ENCODE peak calls at places on chromosome 7, in nine cellular contexts. One of them, this sample, is unnamed.

GRCh38 chr7:117272360-117272759 is 50.5 kb downstream of the WNT2 start:
- DNase-seq in fibroblast of lung: no peak
- DNase-seq in stimulated activated CD4-positive, alpha-beta T cell treated with anti-CD3 and anti-CD28 coated beads, TNF-alpha, amount 100 ng/mL, for 4 hours: no peak
- DNase-seq in heart right ventricle: no peak
- DNase-seq in gastrocnemius medialis: no peak
- DNase-seq in activated CD4-positive, alpha-beta T cell treated with anti-CD3 and anti-CD28 coated beads, Interleukin-2, amount 50 U/mL, for 4 hours: no peak
- DNase-seq in activated CD8-positive, alpha-beta memory T cell treated with anti-CD3 and anti-CD28 coated beads, Interleukin-2, amount 50 U/mL, for 48 hours: no peak
- DNase-seq in DMS 273 treated with DMSO at 0.1 percent for 48 hours: no peak
- DNase-seq in anterior cingulate cortex: no peak
- DNase-seq in this sample: no peak

GRCh38 chr7:116572036-116572435 is 47.2 kb downstream of the CAV1 start:
- DNase-seq in gastrocnemius medialis: no peak
- DNase-seq in fibroblast of lung: no peak
- DNase-seq in heart right ventricle: no peak
- DNase-seq in activated CD4-positive, alpha-beta T cell treated with anti-CD3 and anti-CD28 coated beads, Interleukin-2, amount 50 U/mL, for 4 hours: no peak
- DNase-seq in stimulated activated CD4-positive, alpha-beta T cell treated with anti-CD3 and anti-CD28 coated beads, TNF-alpha, amount 100 ng/mL, for 4 hours: no peak
- DNase-seq in activated CD8-positive, alpha-beta memory T cell treated with anti-CD3 and anti-CD28 coated beads, Interleukin-2, amount 50 U/mL, for 48 hours: no peak
- DNase-seq in DMS 273 treated with DMSO at 0.1 percent for 48 hours: no peak
- DNase-seq in anterior cingulate cortex: no peak
- DNase-seq in this sample: no peak

GRCh38 chr7:43888983-43889945 is 17.1 kb downstream of the URGCP start:
- DNase-seq in heart right ventricle: no peak
- DNase-seq in gastrocnemius medialis: no peak
- DNase-seq in activated CD8-positive, alpha-beta memory T cell treated with anti-CD3 and anti-CD28 coated beads, Interleukin-2, amount 50 U/mL, for 48 hours: no peak
- DNase-seq in activated CD4-positive, alpha-beta T cell treated with anti-CD3 and anti-CD28 coated beads, Interleukin-2, amount 50 U/mL, for 4 hours: no peak
- DNase-seq in DMS 273 treated with DMSO at 0.1 percent for 48 hours: no peak
- DNase-seq in anterior cingulate cortex: no peak
- DNase-seq in stimulated activated CD4-positive, alpha-beta T cell treated with anti-CD3 and anti-CD28 coated beads, TNF-alpha, amount 100 ng/mL, for 4 hours: no peak
- DNase-seq in fibroblast of lung: peak
- DNase-seq in this sample: no peak

GRCh38 chr7:80387634-80388033 is 124.2 kb downstream of the GNAT3 start:
- DNase-seq in heart right ventricle: no peak
- DNase-seq in DMS 273 treated with DMSO at 0.1 percent for 48 hours: no peak
- DNase-seq in activated CD8-positive, alpha-beta memory T cell treated with anti-CD3 and anti-CD28 coated beads, Interleukin-2, amount 50 U/mL, for 48 hours: no peak
- DNase-seq in anterior cingulate cortex: no peak
- DNase-seq in activated CD4-positive, alpha-beta T cell treated with anti-CD3 and anti-CD28 coated beads, Interleukin-2, amount 50 U/mL, for 4 hours: no peak
- DNase-seq in gastrocnemius medialis: no peak
- DNase-seq in fibroblast of lung: peak
- DNase-seq in stimulated activated CD4-positive, alpha-beta T cell treated with anti-CD3 and anti-CD28 coated beads, TNF-alpha, amount 100 ng/mL, for 4 hours: no peak
- DNase-seq in this sample: no peak

GRCh38 chr7:135320277-135320676 is 86.6 kb downstream of the STRA8 start:
- DNase-seq in heart right ventricle: peak
- DNase-seq in gastrocnemius medialis: peak
- DNase-seq in fibroblast of lung: peak
- DNase-seq in DMS 273 treated with DMSO at 0.1 percent for 48 hours: peak
- DNase-seq in anterior cingulate cortex: peak
- DNase-seq in activated CD4-positive, alpha-beta T cell treated with anti-CD3 and anti-CD28 coated beads, Interleukin-2, amount 50 U/mL, for 4 hours: no peak
- DNase-seq in stimulated activated CD4-positive, alpha-beta T cell treated with anti-CD3 and anti-CD28 coated beads, TNF-alpha, amount 100 ng/mL, for 4 hours: no peak
- DNase-seq in activated CD8-positive, alpha-beta memory T cell treated with anti-CD3 and anti-CD28 coated beads, Interleukin-2, amount 50 U/mL, for 48 hours: no peak
- DNase-seq in this sample: peak

GRCh38 chr7:256461-256940 is 33.5 kb upstream of the FOXL3 start:
- DNase-seq in stimulated activated CD4-positive, alpha-beta T cell treated with anti-CD3 and anti-CD28 coated beads, TNF-alpha, amount 100 ng/mL, for 4 hours: no peak
- DNase-seq in heart right ventricle: no peak
- DNase-seq in activated CD8-positive, alpha-beta memory T cell treated with anti-CD3 and anti-CD28 coated beads, Interleukin-2, amount 50 U/mL, for 48 hours: no peak
- DNase-seq in DMS 273 treated with DMSO at 0.1 percent for 48 hours: no peak
- DNase-seq in gastrocnemius medialis: no peak
- DNase-seq in fibroblast of lung: no peak
- DNase-seq in anterior cingulate cortex: no peak
- DNase-seq in activated CD4-positive, alpha-beta T cell treated with anti-CD3 and anti-CD28 coated beads, Interleukin-2, amount 50 U/mL, for 4 hours: no peak
- DNase-seq in this sample: no peak

GRCh38 chr7:96216373-96216772 is 105.5 kb downstream of the SLC25A13 start:
- DNase-seq in activated CD8-positive, alpha-beta memory T cell treated with anti-CD3 and anti-CD28 coated beads, Interleukin-2, amount 50 U/mL, for 48 hours: no peak
- DNase-seq in DMS 273 treated with DMSO at 0.1 percent for 48 hours: no peak
- DNase-seq in stimulated activated CD4-positive, alpha-beta T cell treated with anti-CD3 and anti-CD28 coated beads, TNF-alpha, amount 100 ng/mL, for 4 hours: no peak
- DNase-seq in activated CD4-positive, alpha-beta T cell treated with anti-CD3 and anti-CD28 coated beads, Interleukin-2, amount 50 U/mL, for 4 hours: no peak
- DNase-seq in heart right ventricle: no peak
- DNase-seq in anterior cingulate cortex: no peak
- DNase-seq in fibroblast of lung: no peak
- DNase-seq in gastrocnemius medialis: no peak
- DNase-seq in this sample: no peak

GRCh38 chr7:84949067-84949466 is 237.8 kb downstream of the SEMA3D start:
- DNase-seq in anterior cingulate cortex: no peak
- DNase-seq in gastrocnemius medialis: no peak
- DNase-seq in fibroblast of lung: peak
- DNase-seq in heart right ventricle: no peak
- DNase-seq in activated CD4-positive, alpha-beta T cell treated with anti-CD3 and anti-CD28 coated beads, Interleukin-2, amount 50 U/mL, for 4 hours: no peak
- DNase-seq in stimulated activated CD4-positive, alpha-beta T cell treated with anti-CD3 and anti-CD28 coated beads, TNF-alpha, amount 100 ng/mL, for 4 hours: no peak
- DNase-seq in DMS 273 treated with DMSO at 0.1 percent for 48 hours: no peak
- DNase-seq in activated CD8-positive, alpha-beta memory T cell treated with anti-CD3 and anti-CD28 coated beads, Interleukin-2, amount 50 U/mL, for 48 hours: no peak
- DNase-seq in this sample: peak

GRCh38 chr7:152462995-152463713 is 27.4 kb upstream of the KMT2C start:
- DNase-seq in heart right ventricle: no peak
- DNase-seq in stimulated activated CD4-positive, alpha-beta T cell treated with anti-CD3 and anti-CD28 coated beads, TNF-alpha, amount 100 ng/mL, for 4 hours: no peak
- DNase-seq in gastrocnemius medialis: no peak
- DNase-seq in DMS 273 treated with DMSO at 0.1 percent for 48 hours: peak
- DNase-seq in fibroblast of lung: peak
- DNase-seq in activated CD4-positive, alpha-beta T cell treated with anti-CD3 and anti-CD28 coated beads, Interleukin-2, amount 50 U/mL, for 4 hours: no peak
- DNase-seq in activated CD8-positive, alpha-beta memory T cell treated with anti-CD3 and anti-CD28 coated beads, Interleukin-2, amount 50 U/mL, for 48 hours: no peak
- DNase-seq in anterior cingulate cortex: no peak
- DNase-seq in this sample: no peak

GRCh38 chr7:115869811-115870210 is 160.8 kb downstream of the TFEC start:
- DNase-seq in heart right ventricle: no peak
- DNase-seq in activated CD4-positive, alpha-beta T cell treated with anti-CD3 and anti-CD28 coated beads, Interleukin-2, amount 50 U/mL, for 4 hours: no peak
- DNase-seq in anterior cingulate cortex: no peak
- DNase-seq in fibroblast of lung: peak
- DNase-seq in stimulated activated CD4-positive, alpha-beta T cell treated with anti-CD3 and anti-CD28 coated beads, TNF-alpha, amount 100 ng/mL, for 4 hours: no peak
- DNase-seq in DMS 273 treated with DMSO at 0.1 percent for 48 hours: no peak
- DNase-seq in gastrocnemius medialis: no peak
- DNase-seq in activated CD8-positive, alpha-beta memory T cell treated with anti-CD3 and anti-CD28 coated beads, Interleukin-2, amount 50 U/mL, for 48 hours: no peak
- DNase-seq in this sample: no peak

GRCh38 chr7:80018941-80019808 is 115.5 kb upstream of the GNAI1 start:
- DNase-seq in DMS 273 treated with DMSO at 0.1 percent for 48 hours: peak
- DNase-seq in activated CD4-positive, alpha-beta T cell treated with anti-CD3 and anti-CD28 coated beads, Interleukin-2, amount 50 U/mL, for 4 hours: no peak
- DNase-seq in activated CD8-positive, alpha-beta memory T cell treated with anti-CD3 and anti-CD28 coated beads, Interleukin-2, amount 50 U/mL, for 48 hours: peak
- DNase-seq in anterior cingulate cortex: no peak
- DNase-seq in fibroblast of lung: peak
- DNase-seq in stimulated activated CD4-positive, alpha-beta T cell treated with anti-CD3 and anti-CD28 coated beads, TNF-alpha, amount 100 ng/mL, for 4 hours: no peak
- DNase-seq in gastrocnemius medialis: no peak
- DNase-seq in heart right ventricle: no peak
- DNase-seq in this sample: peak

GRCh38 chr7:149872419-149873073 is 1.2 kb upstream of the ATP6V0E2 start:
- DNase-seq in activated CD4-positive, alpha-beta T cell treated with anti-CD3 and anti-CD28 coated beads, Interleukin-2, amount 50 U/mL, for 4 hours: no peak
- DNase-seq in heart right ventricle: peak
- DNase-seq in DMS 273 treated with DMSO at 0.1 percent for 48 hours: peak
- DNase-seq in stimulated activated CD4-positive, alpha-beta T cell treated with anti-CD3 and anti-CD28 coated beads, TNF-alpha, amount 100 ng/mL, for 4 hours: no peak
- DNase-seq in activated CD8-positive, alpha-beta memory T cell treated with anti-CD3 and anti-CD28 coated beads, Interleukin-2, amount 50 U/mL, for 48 hours: peak
- DNase-seq in fibroblast of lung: peak
- DNase-seq in gastrocnemius medialis: peak
- DNase-seq in anterior cingulate cortex: peak
- DNase-seq in this sample: peak

GRCh38 chr7:127252736-127253288 is at the start of gene GRM8:
- DNase-seq in gastrocnemius medialis: no peak
- DNase-seq in activated CD4-positive, alpha-beta T cell treated with anti-CD3 and anti-CD28 coated beads, Interleukin-2, amount 50 U/mL, for 4 hours: peak
- DNase-seq in anterior cingulate cortex: peak
- DNase-seq in activated CD8-positive, alpha-beta memory T cell treated with anti-CD3 and anti-CD28 coated beads, Interleukin-2, amount 50 U/mL, for 48 hours: no peak
- DNase-seq in heart right ventricle: peak
- DNase-seq in fibroblast of lung: peak
- DNase-seq in DMS 273 treated with DMSO at 0.1 percent for 48 hours: no peak
- DNase-seq in stimulated activated CD4-positive, alpha-beta T cell treated with anti-CD3 and anti-CD28 coated beads, TNF-alpha, amount 100 ng/mL, for 4 hours: no peak
- DNase-seq in this sample: peak

GRCh38 chr7:30594055-30594539 is 581 bp upstream of the GARS1 start:
- DNase-seq in activated CD4-positive, alpha-beta T cell treated with anti-CD3 and anti-CD28 coated beads, Interleukin-2, amount 50 U/mL, for 4 hours: peak
- DNase-seq in heart right ventricle: peak
- DNase-seq in DMS 273 treated with DMSO at 0.1 percent for 48 hours: peak
- DNase-seq in anterior cingulate cortex: peak
- DNase-seq in activated CD8-positive, alpha-beta memory T cell treated with anti-CD3 and anti-CD28 coated beads, Interleukin-2, amount 50 U/mL, for 48 hours: peak
- DNase-seq in gastrocnemius medialis: peak
- DNase-seq in stimulated activated CD4-positive, alpha-beta T cell treated with anti-CD3 and anti-CD28 coated beads, TNF-alpha, amount 100 ng/mL, for 4 hours: peak
- DNase-seq in fibroblast of lung: peak
- DNase-seq in this sample: no peak

GRCh38 chr7:44935016-44935415 is 43.8 kb downstream of the MYO1G start:
- DNase-seq in DMS 273 treated with DMSO at 0.1 percent for 48 hours: no peak
- DNase-seq in activated CD8-positive, alpha-beta memory T cell treated with anti-CD3 and anti-CD28 coated beads, Interleukin-2, amount 50 U/mL, for 48 hours: no peak
- DNase-seq in heart right ventricle: no peak
- DNase-seq in stimulated activated CD4-positive, alpha-beta T cell treated with anti-CD3 and anti-CD28 coated beads, TNF-alpha, amount 100 ng/mL, for 4 hours: no peak
- DNase-seq in activated CD4-positive, alpha-beta T cell treated with anti-CD3 and anti-CD28 coated beads, Interleukin-2, amount 50 U/mL, for 4 hours: no peak
- DNase-seq in fibroblast of lung: no peak
- DNase-seq in anterior cingulate cortex: no peak
- DNase-seq in gastrocnemius medialis: no peak
- DNase-seq in this sample: no peak

GRCh38 chr7:45073843-45074737 is 14.7 kb downstream of the NACAD start:
- DNase-seq in activated CD8-positive, alpha-beta memory T cell treated with anti-CD3 and anti-CD28 coated beads, Interleukin-2, amount 50 U/mL, for 48 hours: no peak
- DNase-seq in heart right ventricle: peak
- DNase-seq in activated CD4-positive, alpha-beta T cell treated with anti-CD3 and anti-CD28 coated beads, Interleukin-2, amount 50 U/mL, for 4 hours: no peak
- DNase-seq in DMS 273 treated with DMSO at 0.1 percent for 48 hours: no peak
- DNase-seq in fibroblast of lung: no peak
- DNase-seq in stimulated activated CD4-positive, alpha-beta T cell treated with anti-CD3 and anti-CD28 coated beads, TNF-alpha, amount 100 ng/mL, for 4 hours: no peak
- DNase-seq in anterior cingulate cortex: no peak
- DNase-seq in gastrocnemius medialis: no peak
- DNase-seq in this sample: no peak

GRCh38 chr7:104209063-104209462 is 1.2 kb upstream of the ORC5 start:
- DNase-seq in DMS 273 treated with DMSO at 0.1 percent for 48 hours: no peak
- DNase-seq in activated CD8-positive, alpha-beta memory T cell treated with anti-CD3 and anti-CD28 coated beads, Interleukin-2, amount 50 U/mL, for 48 hours: no peak
- DNase-seq in fibroblast of lung: no peak
- DNase-seq in stimulated activated CD4-positive, alpha-beta T cell treated with anti-CD3 and anti-CD28 coated beads, TNF-alpha, amount 100 ng/mL, for 4 hours: no peak
- DNase-seq in heart right ventricle: no peak
- DNase-seq in anterior cingulate cortex: no peak
- DNase-seq in gastrocnemius medialis: no peak
- DNase-seq in activated CD4-positive, alpha-beta T cell treated with anti-CD3 and anti-CD28 coated beads, Interleukin-2, amount 50 U/mL, for 4 hours: no peak
- DNase-seq in this sample: no peak

GRCh38 chr7:38375453-38375852 is 102.0 kb upstream of the TARP start:
- DNase-seq in heart right ventricle: no peak
- DNase-seq in stimulated activated CD4-positive, alpha-beta T cell treated with anti-CD3 and anti-CD28 coated beads, TNF-alpha, amount 100 ng/mL, for 4 hours: no peak
- DNase-seq in activated CD8-positive, alpha-beta memory T cell treated with anti-CD3 and anti-CD28 coated beads, Interleukin-2, amount 50 U/mL, for 48 hours: no peak
- DNase-seq in gastrocnemius medialis: no peak
- DNase-seq in activated CD4-positive, alpha-beta T cell treated with anti-CD3 and anti-CD28 coated beads, Interleukin-2, amount 50 U/mL, for 4 hours: no peak
- DNase-seq in DMS 273 treated with DMSO at 0.1 percent for 48 hours: no peak
- DNase-seq in fibroblast of lung: no peak
- DNase-seq in anterior cingulate cortex: no peak
- DNase-seq in this sample: no peak

GRCh38 chr7:25389489-25390106 is 161.3 kb upstream of the NPVF start:
- DNase-seq in heart right ventricle: no peak
- DNase-seq in fibroblast of lung: peak
- DNase-seq in gastrocnemius medialis: no peak
- DNase-seq in stimulated activated CD4-positive, alpha-beta T cell treated with anti-CD3 and anti-CD28 coated beads, TNF-alpha, amount 100 ng/mL, for 4 hours: no peak
- DNase-seq in activated CD8-positive, alpha-beta memory T cell treated with anti-CD3 and anti-CD28 coated beads, Interleukin-2, amount 50 U/mL, for 48 hours: no peak
- DNase-seq in DMS 273 treated with DMSO at 0.1 percent for 48 hours: peak
- DNase-seq in anterior cingulate cortex: no peak
- DNase-seq in activated CD4-positive, alpha-beta T cell treated with anti-CD3 and anti-CD28 coated beads, Interleukin-2, amount 50 U/mL, for 4 hours: no peak
- DNase-seq in this sample: peak

GRCh38 chr7:107631588-107631987 is 29.0 kb upstream of the SLC26A4 start:
- DNase-seq in activated CD8-positive, alpha-beta memory T cell treated with anti-CD3 and anti-CD28 coated beads, Interleukin-2, amount 50 U/mL, for 48 hours: no peak
- DNase-seq in gastrocnemius medialis: no peak
- DNase-seq in DMS 273 treated with DMSO at 0.1 percent for 48 hours: no peak
- DNase-seq in heart right ventricle: no peak
- DNase-seq in fibroblast of lung: no peak
- DNase-seq in stimulated activated CD4-positive, alpha-beta T cell treated with anti-CD3 and anti-CD28 coated beads, TNF-alpha, amount 100 ng/mL, for 4 hours: no peak
- DNase-seq in anterior cingulate cortex: no peak
- DNase-seq in activated CD4-positive, alpha-beta T cell treated with anti-CD3 and anti-CD28 coated beads, Interleukin-2, amount 50 U/mL, for 4 hours: no peak
- DNase-seq in this sample: no peak

GRCh38 chr7:93178213-93178612 is 30.0 kb upstream of the SAMD9L start:
- DNase-seq in gastrocnemius medialis: no peak
- DNase-seq in heart right ventricle: no peak
- DNase-seq in activated CD8-positive, alpha-beta memory T cell treated with anti-CD3 and anti-CD28 coated beads, Interleukin-2, amount 50 U/mL, for 48 hours: no peak
- DNase-seq in activated CD4-positive, alpha-beta T cell treated with anti-CD3 and anti-CD28 coated beads, Interleukin-2, amount 50 U/mL, for 4 hours: no peak
- DNase-seq in anterior cingulate cortex: no peak
- DNase-seq in DMS 273 treated with DMSO at 0.1 percent for 48 hours: peak
- DNase-seq in fibroblast of lung: peak
- DNase-seq in stimulated activated CD4-positive, alpha-beta T cell treated with anti-CD3 and anti-CD28 coated beads, TNF-alpha, amount 100 ng/mL, for 4 hours: no peak
- DNase-seq in this sample: peak

GRCh38 chr7:2460641-2461040 is 15.6 kb downstream of the GRIFIN start:
- DNase-seq in gastrocnemius medialis: no peak
- DNase-seq in stimulated activated CD4-positive, alpha-beta T cell treated with anti-CD3 and anti-CD28 coated beads, TNF-alpha, amount 100 ng/mL, for 4 hours: no peak
- DNase-seq in fibroblast of lung: no peak
- DNase-seq in heart right ventricle: no peak
- DNase-seq in activated CD4-positive, alpha-beta T cell treated with anti-CD3 and anti-CD28 coated beads, Interleukin-2, amount 50 U/mL, for 4 hours: no peak
- DNase-seq in anterior cingulate cortex: peak
- DNase-seq in DMS 273 treated with DMSO at 0.1 percent for 48 hours: no peak
- DNase-seq in activated CD8-positive, alpha-beta memory T cell treated with anti-CD3 and anti-CD28 coated beads, Interleukin-2, amount 50 U/mL, for 48 hours: no peak
- DNase-seq in this sample: no peak

GRCh38 chr7:7641129-7641663 is 644 bp downstream of the UMAD1 start:
- DNase-seq in activated CD8-positive, alpha-beta memory T cell treated with anti-CD3 and anti-CD28 coated beads, Interleukin-2, amount 50 U/mL, for 48 hours: peak
- DNase-seq in heart right ventricle: no peak
- DNase-seq in activated CD4-positive, alpha-beta T cell treated with anti-CD3 and anti-CD28 coated beads, Interleukin-2, amount 50 U/mL, for 4 hours: no peak
- DNase-seq in anterior cingulate cortex: no peak
- DNase-seq in stimulated activated CD4-positive, alpha-beta T cell treated with anti-CD3 and anti-CD28 coated beads, TNF-alpha, amount 100 ng/mL, for 4 hours: no peak
- DNase-seq in DMS 273 treated with DMSO at 0.1 percent for 48 hours: peak
- DNase-seq in fibroblast of lung: peak
- DNase-seq in gastrocnemius medialis: no peak
- DNase-seq in this sample: no peak

GRCh38 chr7:70734436-70734835 is 397.5 kb upstream of the GALNT17 start:
- DNase-seq in activated CD4-positive, alpha-beta T cell treated with anti-CD3 and anti-CD28 coated beads, Interleukin-2, amount 50 U/mL, for 4 hours: no peak
- DNase-seq in heart right ventricle: no peak
- DNase-seq in DMS 273 treated with DMSO at 0.1 percent for 48 hours: no peak
- DNase-seq in activated CD8-positive, alpha-beta memory T cell treated with anti-CD3 and anti-CD28 coated beads, Interleukin-2, amount 50 U/mL, for 48 hours: no peak
- DNase-seq in anterior cingulate cortex: no peak
- DNase-seq in gastrocnemius medialis: no peak
- DNase-seq in fibroblast of lung: no peak
- DNase-seq in stimulated activated CD4-positive, alpha-beta T cell treated with anti-CD3 and anti-CD28 coated beads, TNF-alpha, amount 100 ng/mL, for 4 hours: no peak
- DNase-seq in this sample: no peak

GRCh38 chr7:29538322-29538874 is 25.2 kb upstream of the PRR15 start:
- DNase-seq in activated CD8-positive, alpha-beta memory T cell treated with anti-CD3 and anti-CD28 coated beads, Interleukin-2, amount 50 U/mL, for 48 hours: no peak
- DNase-seq in activated CD4-positive, alpha-beta T cell treated with anti-CD3 and anti-CD28 coated beads, Interleukin-2, amount 50 U/mL, for 4 hours: no peak
- DNase-seq in stimulated activated CD4-positive, alpha-beta T cell treated with anti-CD3 and anti-CD28 coated beads, TNF-alpha, amount 100 ng/mL, for 4 hours: no peak
- DNase-seq in DMS 273 treated with DMSO at 0.1 percent for 48 hours: peak
- DNase-seq in anterior cingulate cortex: no peak
- DNase-seq in gastrocnemius medialis: no peak
- DNase-seq in heart right ventricle: no peak
- DNase-seq in fibroblast of lung: no peak
- DNase-seq in this sample: no peak

GRCh38 chr7:3289996-3290395 is 11.1 kb upstream of the SDK1 start:
- DNase-seq in stimulated activated CD4-positive, alpha-beta T cell treated with anti-CD3 and anti-CD28 coated beads, TNF-alpha, amount 100 ng/mL, for 4 hours: no peak
- DNase-seq in gastrocnemius medialis: no peak
- DNase-seq in activated CD8-positive, alpha-beta memory T cell treated with anti-CD3 and anti-CD28 coated beads, Interleukin-2, amount 50 U/mL, for 48 hours: no peak
- DNase-seq in heart right ventricle: no peak
- DNase-seq in activated CD4-positive, alpha-beta T cell treated with anti-CD3 and anti-CD28 coated beads, Interleukin-2, amount 50 U/mL, for 4 hours: no peak
- DNase-seq in fibroblast of lung: peak
- DNase-seq in anterior cingulate cortex: no peak
- DNase-seq in DMS 273 treated with DMSO at 0.1 percent for 48 hours: no peak
- DNase-seq in this sample: no peak

GRCh38 chr7:79455173-79455790 is 1.8 kb upstream of the MAGI2 start:
- DNase-seq in activated CD4-positive, alpha-beta T cell treated with anti-CD3 and anti-CD28 coated beads, Interleukin-2, amount 50 U/mL, for 4 hours: no peak
- DNase-seq in heart right ventricle: peak
- DNase-seq in gastrocnemius medialis: no peak
- DNase-seq in stimulated activated CD4-positive, alpha-beta T cell treated with anti-CD3 and anti-CD28 coated beads, TNF-alpha, amount 100 ng/mL, for 4 hours: no peak
- DNase-seq in fibroblast of lung: no peak
- DNase-seq in anterior cingulate cortex: no peak
- DNase-seq in DMS 273 treated with DMSO at 0.1 percent for 48 hours: no peak
- DNase-seq in activated CD8-positive, alpha-beta memory T cell treated with anti-CD3 and anti-CD28 coated beads, Interleukin-2, amount 50 U/mL, for 48 hours: no peak
- DNase-seq in this sample: no peak

GRCh38 chr7:39749177-39749576 is 125.8 kb downstream of the RALA start:
- DNase-seq in stimulated activated CD4-positive, alpha-beta T cell treated with anti-CD3 and anti-CD28 coated beads, TNF-alpha, amount 100 ng/mL, for 4 hours: no peak
- DNase-seq in fibroblast of lung: peak
- DNase-seq in heart right ventricle: no peak
- DNase-seq in activated CD8-positive, alpha-beta memory T cell treated with anti-CD3 and anti-CD28 coated beads, Interleukin-2, amount 50 U/mL, for 48 hours: no peak
- DNase-seq in activated CD4-positive, alpha-beta T cell treated with anti-CD3 and anti-CD28 coated beads, Interleukin-2, amount 50 U/mL, for 4 hours: no peak
- DNase-seq in anterior cingulate cortex: no peak
- DNase-seq in gastrocnemius medialis: no peak
- DNase-seq in DMS 273 treated with DMSO at 0.1 percent for 48 hours: no peak
- DNase-seq in this sample: peak

GRCh38 chr7:83060218-83060617 is 102.5 kb downstream of the PCLO start:
- DNase-seq in DMS 273 treated with DMSO at 0.1 percent for 48 hours: peak
- DNase-seq in heart right ventricle: no peak
- DNase-seq in fibroblast of lung: no peak
- DNase-seq in stimulated activated CD4-positive, alpha-beta T cell treated with anti-CD3 and anti-CD28 coated beads, TNF-alpha, amount 100 ng/mL, for 4 hours: no peak
- DNase-seq in activated CD8-positive, alpha-beta memory T cell treated with anti-CD3 and anti-CD28 coated beads, Interleukin-2, amount 50 U/mL, for 48 hours: no peak
- DNase-seq in activated CD4-positive, alpha-beta T cell treated with anti-CD3 and anti-CD28 coated beads, Interleukin-2, amount 50 U/mL, for 4 hours: no peak
- DNase-seq in anterior cingulate cortex: no peak
- DNase-seq in gastrocnemius medialis: no peak
- DNase-seq in this sample: no peak

GRCh38 chr7:18019562-18019961 is 8.1 kb downstream of the PRPS1L1 start:
- DNase-seq in fibroblast of lung: peak
- DNase-seq in anterior cingulate cortex: no peak
- DNase-seq in heart right ventricle: no peak
- DNase-seq in gastrocnemius medialis: no peak
- DNase-seq in activated CD8-positive, alpha-beta memory T cell treated with anti-CD3 and anti-CD28 coated beads, Interleukin-2, amount 50 U/mL, for 48 hours: no peak
- DNase-seq in stimulated activated CD4-positive, alpha-beta T cell treated with anti-CD3 and anti-CD28 coated beads, TNF-alpha, amount 100 ng/mL, for 4 hours: no peak
- DNase-seq in activated CD4-positive, alpha-beta T cell treated with anti-CD3 and anti-CD28 coated beads, Interleukin-2, amount 50 U/mL, for 4 hours: no peak
- DNase-seq in DMS 273 treated with DMSO at 0.1 percent for 48 hours: no peak
- DNase-seq in this sample: peak

GRCh38 chr7:146960747-146961416 is 844.3 kb downstream of the CNTNAP2 start:
- DNase-seq in fibroblast of lung: no peak
- DNase-seq in anterior cingulate cortex: no peak
- DNase-seq in heart right ventricle: no peak
- DNase-seq in DMS 273 treated with DMSO at 0.1 percent for 48 hours: no peak
- DNase-seq in gastrocnemius medialis: no peak
- DNase-seq in activated CD8-positive, alpha-beta memory T cell treated with anti-CD3 and anti-CD28 coated beads, Interleukin-2, amount 50 U/mL, for 48 hours: no peak
- DNase-seq in activated CD4-positive, alpha-beta T cell treated with anti-CD3 and anti-CD28 coated beads, Interleukin-2, amount 50 U/mL, for 4 hours: no peak
- DNase-seq in stimulated activated CD4-positive, alpha-beta T cell treated with anti-CD3 and anti-CD28 coated beads, TNF-alpha, amount 100 ng/mL, for 4 hours: no peak
- DNase-seq in this sample: no peak

This sample was measured in endothelial cell of umbilical vein.